ENCODE peak calls at places on chromosomes 13 and 19, in four cellular contexts. E is H9, X is activated gamma-delta T cell treated with Interleukin-2 at 50 U/mL for 16 hours, B is NCI-H774. T is an unnamed sample.

GRCh38 chr19:13006431-13007281 is 11.4 kb downstream of the NFIX start:
- DNase-seq in X (no peak), B (no peak), E (no peak), T (no peak)

GRCh38 chr13:93982189-93982918 is 497.1 kb downstream of the DCT start:
- DNase-seq in E (no peak), X (no peak), B (no peak), T (no peak)

GRCh38 chr13:109949395-109949794 is 163.0 kb upstream of the IRS2 start:
- DNase-seq in X (no peak), B (no peak), E (no peak), T (no peak)

GRCh38 chr13:27188239-27188638 is 16.6 kb upstream of the USP12 start:
- DNase-seq in B (no peak), E (no peak), X (no peak), T (no peak)

GRCh38 chr19:9836021-9836420 is 903 bp downstream of the PIN1 start:
- DNase-seq in E (no peak), X (no peak), B (no peak), T (no peak)

GRCh38 chr13:50923272-50923671 is 13.7 kb downstream of the RNASEH2B start:
- DNase-seq in E (no peak), X (no peak), B (no peak), T (no peak)

GRCh38 chr19:18804139-18804601 is 13.1 kb upstream of the COMP start:
- DNase-seq in X (no peak), E (no peak), B (no peak), T (no peak)

GRCh38 chr19:42169486-42169885 is 37.2 kb upstream of the POU2F2 start:
- DNase-seq in B (no peak), X (no peak), E (no peak), T (no peak)

GRCh38 chr13:114068723-114069322 is 63.6 kb downstream of the RASA3 start:
- DNase-seq in E (no peak), X (no peak), B (no peak), T (peak; percentile 12)

GRCh38 chr19:38551450-38551813 is 66.3 kb downstream of the MAP4K1 start:
- DNase-seq in X (peak; percentile 22), B (no peak), E (no peak), T (peak; percentile 39)

GRCh38 chr19:16113727-16114126 is 2.0 kb downstream of the RAB8A start:
- DNase-seq in E (no peak), B (no peak), X (no peak), T (no peak)

GRCh38 chr19:40639638-40639982 is 38.4 kb downstream of the LTBP4 start:
- DNase-seq in X (no peak), B (no peak), E (no peak), T (no peak)

GRCh38 chr13:22897571-22898314 is 283.0 kb upstream of the SGCG start:
- DNase-seq in X (no peak), B (no peak), E (no peak), T (no peak)

GRCh38 chr19:16623066-16623465 is 4.9 kb downstream of the MED26 start:
- DNase-seq in X (no peak), E (no peak), B (no peak), T (no peak)

GRCh38 chr13:92510416-92510815 is 716.2 kb upstream of the GPC6 start:
- DNase-seq in B (no peak), E (no peak), X (no peak), T (no peak)

GRCh38 chr13:105907319-105908019 is 628.0 kb downstream of the EFNB2 start:
- DNase-seq in X (no peak), E (no peak), B (no peak), T (no peak)

GRCh38 chr19:54254195-54254906 is 2.7 kb downstream of the LILRB5 start:
- DNase-seq in B (no peak), E (peak; percentile 30), X (no peak), T (no peak)

GRCh38 chr13:27783111-27783510 is 9.2 kb upstream of the GSX1 start:
- DNase-seq in E (peak; percentile 68), X (no peak), B (no peak), T (no peak)

GRCh38 chr13:51728972-51729371 is 75.0 kb downstream of the DHRS12 start:
- DNase-seq in E (no peak), B (no peak), X (no peak), T (no peak)

GRCh38 chr19:15469513-15470297 is 5.4 kb upstream of the RASAL3 start:
- DNase-seq in B (no peak), E (peak; percentile 59), X (peak; percentile 38), T (peak; percentile 46)

GRCh38 chr19:44303976-44304568 is 753 bp downstream of the ZNF235 start:
- DNase-seq in B (no peak), X (no peak), E (no peak), T (no peak)

GRCh38 chr19:12664406-12665280 is 1.9 kb downstream of the MAN2B1 start:
- DNase-seq in E (peak; percentile 96), X (no peak), B (no peak), T (no peak)

GRCh38 chr13:97879646-97880297 is 73.7 kb upstream of the IPO5 start:
- DNase-seq in E (no peak), X (no peak), B (no peak), T (no peak)

GRCh38 chr13:44015808-44016207 is 136.1 kb downstream of the LACC1 start:
- DNase-seq in B (no peak), E (no peak), X (no peak), T (no peak)

GRCh38 chr13:39452412-39452811 is 150.6 kb downstream of the LHFPL6 start:
- DNase-seq in E (no peak), X (no peak), B (no peak), T (no peak)

GRCh38 chr13:31970237-31970930 is 61.2 kb upstream of the FRY start:
- DNase-seq in E (no peak), X (no peak), B (no peak), T (no peak)

GRCh38 chr13:44648392-44649117 is 72.4 kb upstream of the TSC22D1 start:
- DNase-seq in B (no peak), X (no peak), E (no peak), T (no peak)

GRCh38 chr19:35313614-35314013 is 15.4 kb upstream of the CD22 start:
- DNase-seq in B (no peak), E (no peak), X (no peak), T (no peak)

GRCh38 chr13:21541980-21542379 is 62.0 kb downstream of the MICU2 start:
- DNase-seq in E (no peak), B (no peak), X (no peak), T (no peak)

GRCh38 chr13:108777421-108778420 is 148.3 kb downstream of the MYO16 start:
- DNase-seq in B (no peak), X (no peak), E (peak; percentile 51), T (no peak)

GRCh38 chr13:108281941-108282340 is 12.4 kb downstream of the TNFSF13B start:
- DNase-seq in B (no peak), X (no peak), E (no peak), T (no peak)

GRCh38 chr19:34336781-34337271 is 28.2 kb upstream of the GPI start:
- DNase-seq in B (no peak), X (peak; percentile 54), E (no peak), T (peak; percentile 40)

GRCh38 chr13:24215732-24216131 is 55.2 kb downstream of the SPATA13 start:
- DNase-seq in B (no peak), E (no peak), X (no peak), T (no peak)

GRCh38 chr13:96844195-96844594 is 150.1 kb downstream of the OXGR1 start:
- DNase-seq in B (no peak), X (no peak), E (no peak), T (no peak)